ENCODE peak calls at places on chromosomes 7 and 10, in ten cellular contexts. D is fibroblast of pulmonary artery, U is GM10248, L is tibial nerve, V is PC-9, I is A549, W is kidney, J is progenitor cell of endocrine pancreas, P is cardiac fibroblast, B is B cell. Q is an unnamed sample.

GRCh38 chr7:17142831-17143541 is 155.5 kb upstream of the AHR start:
- DNase-seq in B (no peak), L (no peak), J (no peak), I (no peak), W (no peak), U (no peak), D (peak; percentile 29), P (peak; percentile 63), V (peak; percentile 33), Q (peak; percentile 25)

GRCh38 chr7:115603416-115603815 is 427.1 kb downstream of the TFEC start:
- DNase-seq in J (no peak), P (no peak), U (no peak), I (peak; percentile 8), L (no peak), W (no peak), B (no peak), V (no peak), D (no peak), Q (no peak)

GRCh38 chr10:24685958-24686540 is 37.6 kb downstream of the ARHGAP21 start:
- DNase-seq in I (no peak), P (peak; percentile 67), D (peak; percentile 71), W (no peak), J (no peak), V (no peak), B (no peak), U (no peak), L (no peak), Q (peak; percentile 36)

GRCh38 chr10:3169738-3170137 is 2.8 kb downstream of the PITRM1 start:
- DNase-seq in W (no peak), J (no peak), B (no peak), U (no peak), L (no peak), P (no peak), D (no peak), I (no peak), V (no peak), Q (no peak)

GRCh38 chr7:117322741-117323584 is at the start of gene WNT2:
- DNase-seq in U (no peak), B (no peak), W (no peak), J (peak; percentile 14), D (peak; percentile 34), V (no peak), L (no peak), I (peak; percentile 44), P (peak; percentile 13), Q (peak; percentile 33)

GRCh38 chr10:50224330-50224952 is 26.9 kb downstream of the ASAH2 start:
- DNase-seq in V (peak; percentile 68), B (peak; percentile 49), P (peak; percentile 85), J (no peak), W (no peak), L (peak; percentile 5), D (peak; percentile 70), I (peak; percentile 72), U (peak; percentile 43), Q (peak; percentile 61)

GRCh38 chr10:110576220-110576619 is 8.7 kb downstream of the SMC3 start:
- DNase-seq in W (no peak), D (peak; percentile 89), I (no peak), J (no peak), P (peak; percentile 93), L (no peak), V (no peak), B (no peak), U (no peak), Q (peak; percentile 69)

GRCh38 chr7:130865408-130866236 is 131.6 kb upstream of the KLF14 start:
- DNase-seq in V (peak; percentile 42), P (peak; percentile 62), B (no peak), U (no peak), L (no peak), W (no peak), I (no peak), D (peak; percentile 63), J (no peak), Q (no peak)

GRCh38 chr7:101368422-101369165 is 5.9 kb downstream of the COL26A1 start:
- DNase-seq in U (no peak), J (no peak), L (no peak), V (no peak), I (no peak), P (no peak), B (no peak), D (no peak), W (no peak), Q (no peak)

GRCh38 chr7:138161600-138162081 is 85.4 kb downstream of the AKR1D1 start:
- DNase-seq in J (peak; percentile 62), U (peak; percentile 87), W (peak; percentile 84), D (peak; percentile 96), P (peak; percentile 94), L (peak; percentile 73), B (peak; percentile 84), V (peak; percentile 81), I (peak; percentile 89), Q (peak; percentile 68)

GRCh38 chr7:135645296-135645904 is 16.9 kb upstream of the STMP1 start:
- DNase-seq in B (peak; percentile 47), J (no peak), I (peak; percentile 55), D (peak; percentile 74), V (no peak), P (peak; percentile 72), L (peak; percentile 52), W (no peak), U (no peak), Q (peak; percentile 56)
- TF ChIP-seq CTCF in B (peak; percentile 82), J (peak; percentile 72), I (peak; percentile 83), D (peak; percentile 78), V (peak; percentile 77), P (peak; percentile 73), L (peak; percentile 75), W (peak; percentile 74), U (peak; percentile 64), Q (peak; percentile 83)

GRCh38 chr7:18153183-18153748 is 125.6 kb upstream of the PRPS1L1 start:
- DNase-seq in D (no peak), P (no peak), W (no peak), L (no peak), J (no peak), B (no peak), V (no peak), U (no peak), I (no peak), Q (no peak)

GRCh38 chr7:18154707-18155106 is 127.1 kb upstream of the PRPS1L1 start:
- DNase-seq in D (no peak), J (no peak), U (no peak), I (no peak), L (no peak), W (no peak), V (no peak), B (no peak), P (no peak), Q (no peak)

DNA sequence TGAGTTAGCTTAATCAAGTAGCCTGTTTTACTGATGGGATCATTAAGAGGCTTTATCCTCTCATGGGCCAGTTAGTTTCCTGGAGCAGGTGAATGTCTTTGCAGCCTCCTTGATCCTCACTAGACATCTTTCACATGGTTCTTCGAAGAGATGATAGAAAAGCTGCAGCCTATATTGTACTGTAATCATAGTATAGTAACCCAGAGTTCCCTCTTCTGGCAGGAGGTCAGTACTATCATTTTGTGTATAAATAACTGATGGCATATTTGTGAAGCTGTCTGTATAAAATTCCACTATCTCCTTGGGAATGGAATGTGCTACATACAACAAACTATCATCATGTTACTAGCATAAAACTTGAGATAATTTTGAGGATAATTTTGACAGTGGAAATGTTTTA is 123.8 kb upstream of the PRPS1L1 start:
- DNase-seq in B (no peak), W (no peak), P (peak; percentile 8), L (no peak), D (peak; percentile 8), V (no peak), U (no peak), J (no peak), I (peak; percentile 4), Q (no peak)
- TF ChIP-seq CTCF in B (no peak), W (no peak), P (no peak), L (no peak), D (peak; percentile 16), V (peak; percentile 35), U (no peak), J (no peak), I (no peak), Q (no peak)

DNA sequence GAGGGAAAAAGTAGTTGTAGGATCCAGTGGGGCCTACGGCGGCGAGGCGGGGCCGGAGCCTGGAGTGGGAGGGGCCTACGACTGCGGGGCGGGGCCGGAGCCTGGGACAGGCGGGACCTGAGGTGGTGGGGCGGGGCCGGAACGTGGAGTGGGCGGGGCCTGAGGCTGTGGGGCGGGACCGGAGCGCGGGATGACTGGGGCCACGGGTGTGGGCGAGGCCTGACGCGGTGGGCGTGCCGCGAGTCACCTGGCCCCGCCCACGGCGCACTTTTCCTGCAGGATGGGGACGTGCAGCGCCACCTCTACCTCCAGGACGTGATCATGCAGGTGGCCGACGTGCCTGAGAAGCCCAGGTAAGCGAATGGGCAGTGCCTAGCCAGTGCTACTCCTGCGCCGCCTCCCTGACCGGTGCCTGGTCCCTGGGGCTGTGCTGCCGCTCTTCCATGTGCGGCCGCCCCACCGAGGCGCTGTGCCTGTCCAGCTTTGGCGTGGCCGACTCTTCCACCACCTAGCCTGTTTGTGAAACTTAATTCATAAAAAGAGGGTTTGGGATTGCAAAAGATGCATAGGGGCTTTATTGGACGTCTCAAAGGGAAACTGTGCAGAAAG is 501 bp downstream of the ZNF511 start:
- DNase-seq in I (peak; percentile 95), U (peak; percentile 98), V (peak; percentile 60), D (peak; percentile 94), B (peak; percentile 96), P (peak; percentile 95), W (peak; percentile 98), J (peak; percentile 92), L (peak; percentile 87), Q (peak; percentile 88)
- TF ChIP-seq CTCF in I (no peak), U (no peak), V (no peak), D (no peak), B (no peak), P (no peak), W (no peak), J (no peak), L (no peak), Q (no peak)

DNA sequence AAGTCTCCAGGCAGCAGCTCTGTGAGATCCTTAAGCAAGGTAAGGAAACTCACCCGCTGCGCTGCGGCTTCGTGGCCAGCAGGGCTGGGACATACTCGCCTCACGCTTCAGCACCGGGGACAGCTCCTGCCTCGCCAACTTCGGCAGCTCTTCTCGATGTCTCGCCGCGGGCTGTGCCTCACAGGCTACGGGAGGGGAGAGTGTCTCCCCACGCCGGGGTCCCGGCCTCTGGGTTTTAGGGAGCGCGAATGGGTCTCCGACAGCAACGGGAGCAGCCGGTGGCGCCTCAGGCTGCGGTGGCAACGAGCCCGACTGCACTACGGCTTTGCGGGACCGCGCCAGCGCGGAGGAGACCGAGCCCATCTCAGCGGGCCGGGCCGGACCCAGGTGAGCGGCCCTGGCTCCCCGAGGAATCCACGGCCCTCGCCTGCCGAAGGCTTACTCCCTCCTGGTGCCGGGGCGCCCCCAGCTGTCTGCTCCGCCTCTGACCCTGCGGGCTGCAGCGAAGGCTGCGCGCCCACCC is 62.4 kb downstream of the LSM5 start:
- DNase-seq in U (peak; percentile 69), V (no peak), J (peak; percentile 95), W (peak; percentile 83), B (peak; percentile 46), I (peak; percentile 83), L (peak; percentile 28), P (peak; percentile 84), D (peak; percentile 88), Q (peak; percentile 68)
- TF ChIP-seq CTCF in U (no peak), V (no peak), J (peak; percentile 62), W (peak; percentile 38), B (no peak), I (no peak), L (no peak), P (peak; percentile 72), D (peak; percentile 61), Q (peak; percentile 49)

GRCh38 chr7:124179641-124180040 is 146.8 kb upstream of the TMEM229A start:
- DNase-seq in I (no peak), V (no peak), J (no peak), D (no peak), B (no peak), W (no peak), P (no peak), L (no peak), U (no peak), Q (no peak)
- TF ChIP-seq CTCF in I (no peak), V (no peak), J (no peak), D (no peak), B (no peak), W (no peak), P (no peak), L (no peak), U (no peak), Q (no peak)